ENCODE peak calls at places on chromosomes 16 and 17, in four cellular contexts. H is stomach, G is A549, D is right lobe of liver. P is an unnamed sample.

GRCh38 chr17:31339906-31340661 is 18.7 kb upstream of the EVI2A start:
- DNase-seq in H (no peak), G (no peak), D (no peak), P (no peak)

GRCh38 chr17:63439682-63440081 is 6.4 kb downstream of the CYB561 start:
- DNase-seq in H (no peak), G (no peak), D (no peak), P (no peak)

GRCh38 chr17:55930291-55930809 is 179.5 kb downstream of the PCTP start:
- DNase-seq in H (no peak), G (no peak), D (no peak), P (no peak)

GRCh38 chr16:86510465-86511261 is at the start of gene FOXF1:
- DNase-seq in H (no peak), G (peak; percentile 48), D (no peak), P (no peak)

GRCh38 chr17:71237903-71238538 is 882.8 kb upstream of the SOX9 start:
- DNase-seq in H (no peak), G (peak; percentile 37), D (no peak), P (no peak)

GRCh38 chr16:85128079-85128837 is 16.0 kb upstream of the CIBAR2 start:
- DNase-seq in H (no peak), G (no peak), D (no peak), P (no peak)

GRCh38 chr17:66947311-66947710 is 17.2 kb upstream of the CACNG4 start:
- DNase-seq in H (no peak), G (no peak), D (no peak), P (no peak)

GRCh38 chr16:2428051-2428786 is 1.0 kb upstream of the CCNF start:
- DNase-seq in H (peak; percentile 40), G (peak; percentile 44), D (no peak), P (peak; percentile 71)

GRCh38 chr17:71202449-71202848 is 918.4 kb upstream of the SOX9 start:
- DNase-seq in H (no peak), G (no peak), D (no peak), P (no peak)

GRCh38 chr16:67779256-67780014 is 26.9 kb downstream of the RANBP10 start:
- DNase-seq in H (no peak), G (no peak), D (no peak), P (no peak)

GRCh38 chr17:44801880-44802279 is 28.2 kb downstream of the GJC1 start:
- DNase-seq in H (no peak), G (no peak), D (no peak), P (no peak)

GRCh38 chr16:68887107-68887506 is 43.8 kb downstream of the TANGO6 start:
- DNase-seq in H (no peak), G (no peak), D (no peak), P (no peak)
- TF ChIP-seq CTCF in H (no peak), G (no peak), D (no peak), P (no peak)

DNA sequence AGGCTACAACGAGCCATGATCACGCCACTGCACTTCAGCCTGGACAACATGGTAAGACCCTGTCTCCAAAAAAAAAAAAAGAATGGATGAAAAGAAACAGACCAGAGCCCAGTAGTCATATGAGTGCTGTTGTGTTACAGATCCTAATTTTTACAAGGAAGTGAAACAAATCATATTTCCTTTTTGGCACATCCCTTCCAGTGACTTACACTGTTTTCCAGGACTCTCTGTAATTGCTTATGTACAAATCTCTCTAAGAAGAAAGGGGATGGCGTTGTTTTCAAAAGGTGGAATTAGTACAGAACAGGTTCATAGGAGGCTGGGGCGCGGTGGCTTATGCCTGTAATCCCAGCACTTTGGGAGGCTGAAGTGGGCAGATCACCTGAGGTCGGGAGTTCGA is 19.8 kb upstream of the ZNF594 start:
- DNase-seq in H (no peak), G (no peak), D (no peak), P (no peak)
- H3K9me3 ChIP-seq in H (no peaks in the 10 kb centered on the region), G (no peaks in the 10 kb centered on the region), D (no peaks in the 10 kb centered on the region), P (no peaks in the 10 kb centered on the region)

GRCh38 chr16:69190046-69190588 is 3.2 kb downstream of the SNTB2 start:
- DNase-seq in H (no peak), G (no peak), D (no peak), P (no peak)
- H3K4me3 ChIP-seq in H (no peak overlapping the region), G (no peak overlapping the region), D (no peak overlapping the region), P (no peak overlapping the region)

GRCh38 chr17:80964231-80964856 is 27.3 kb upstream of the CHMP6 start:
- DNase-seq in H (no peak), G (no peak), D (no peak), P (no peak)
- TF ChIP-seq CTCF in H (no peak), G (no peak), D (no peak), P (no peak)

GRCh38 chr17:22460461-22461063 is 768.2 kb downstream of the KCNJ18 start:
- DNase-seq in H (no peak), G (no peak), D (no peak), P (no peak)

GRCh38 chr17:22461460-22462145 is 769.3 kb downstream of the KCNJ18 start:
- DNase-seq in H (no peak), G (no peak), D (no peak), P (no peak)

GRCh38 chr17:22462461-22462860 is 770.1 kb downstream of the KCNJ18 start:
- DNase-seq in H (no peak), G (no peak), D (no peak), P (no peak)

GRCh38 chr17:22463110-22463850 is 771.0 kb downstream of the KCNJ18 start:
- DNase-seq in H (no peak), G (no peak), D (no peak), P (no peak)

DNA sequence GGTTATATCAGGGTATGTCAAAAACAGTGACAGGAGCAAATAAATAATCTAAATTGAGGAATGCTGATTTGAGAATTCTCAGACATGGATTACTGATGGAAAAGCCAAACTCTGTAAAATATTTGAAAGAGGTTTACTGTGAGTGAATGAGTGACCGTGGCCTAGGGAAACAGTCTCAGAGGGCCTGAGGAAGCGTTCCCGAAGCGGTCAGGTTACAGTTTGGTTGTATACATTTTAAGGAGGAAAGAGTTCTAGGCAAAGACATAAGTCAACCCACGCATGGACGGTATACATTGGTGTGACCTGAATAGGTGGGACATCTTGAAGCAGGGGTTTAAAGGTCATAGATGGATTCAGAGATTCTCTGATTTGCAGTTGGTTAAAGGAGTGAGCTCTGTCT is 771.7 kb downstream of the KCNJ18 start:
- DNase-seq in H (no peak), G (no peak), D (no peak), P (no peak)
- H3K9me3 ChIP-seq in H (no peaks in the 10 kb centered on the region), G (no peaks in the 10 kb centered on the region), D (no peaks in the 10 kb centered on the region), P (peaks cover 61% of the 10 kb centered on the region)

P was measured in mucosa of descending colon.